ENCODE peak calls at places on chromosomes 16 and 17, in eight cellular contexts. C is NCI-H146, A is body of pancreas, X is right lobe of liver, D is NCI-H2081 treated with DMSO at 0.1 percent for 48 hours, O is anterior cingulate cortex, M is tibial nerve, H is left ventricle myocardium inferior. Z is an unnamed sample.

GRCh38 chr17:57577751-57578607 is 167.1 kb downstream of the CCDC182 start:
- DNase-seq in O (peak; percentile 21), A (peak; percentile 38), H (peak; percentile 35), D (no peak), M (peak; percentile 25), X (no peak), C (no peak), Z (no peak)

GRCh38 chr16:49454426-49455180 is 81.0 kb downstream of the C16orf78 start:
- DNase-seq in H (no peak), M (no peak), O (no peak), X (no peak), D (no peak), A (no peak), C (no peak), Z (no peak)

GRCh38 chr17:80529904-80530292 is 14.7 kb upstream of the RPTOR start:
- DNase-seq in M (no peak), H (no peak), O (no peak), C (no peak), A (no peak), X (no peak), D (no peak), Z (no peak)

GRCh38 chr17:79104898-79105600 is 30.4 kb downstream of the ENGASE start:
- DNase-seq in O (no peak), M (no peak), C (no peak), X (no peak), H (no peak), D (no peak), A (no peak), Z (no peak)

GRCh38 chr16:252366-253337 is 18.0 kb downstream of the FAM234A start:
- DNase-seq in M (no peak), A (no peak), D (no peak), C (no peak), X (no peak), O (no peak), H (no peak), Z (no peak)

GRCh38 chr17:45277992-45278391 is 16.1 kb upstream of the SPATA32 start:
- DNase-seq in X (no peak), M (no peak), O (no peak), A (peak; percentile 68), C (no peak), H (peak; percentile 47), D (no peak), Z (no peak)

GRCh38 chr16:4407543-4408322 is 8.7 kb downstream of the CORO7 start:
- DNase-seq in X (no peak), C (no peak), H (peak; percentile 48), M (no peak), O (no peak), A (peak; percentile 38), D (no peak), Z (no peak)

GRCh38 chr17:77802811-77803220 is 155.7 kb upstream of the TNRC6C start:
- DNase-seq in C (peak; percentile 31), A (peak; percentile 12), X (no peak), O (peak; percentile 48), H (no peak), D (peak; percentile 24), M (no peak), Z (peak; percentile 49)

GRCh38 chr16:85168732-85169256 is 56.5 kb upstream of the CIBAR2 start:
- DNase-seq in X (peak; percentile 79), M (peak; percentile 60), H (peak; percentile 74), A (peak; percentile 47), C (peak; percentile 66), O (no peak), D (no peak), Z (no peak)

GRCh38 chr17:28991779-28992178 is 14.1 kb downstream of the SEZ6 start:
- DNase-seq in M (no peak), A (no peak), H (no peak), D (no peak), C (no peak), O (no peak), X (peak; percentile 91), Z (no peak)

GRCh38 chr16:86909359-86910145 is 331.2 kb downstream of the FOXL1 start:
- DNase-seq in A (no peak), O (no peak), D (no peak), H (no peak), C (no peak), X (no peak), M (no peak), Z (no peak)

GRCh38 chr17:64074704-64075484 is 54.5 kb upstream of the ICAM2 start:
- DNase-seq in C (no peak), H (no peak), X (peak; percentile 75), M (no peak), O (no peak), A (peak; percentile 88), D (no peak), Z (no peak)

GRCh38 chr17:49589556-49589885 is 13.8 kb downstream of the NXPH3 start:
- DNase-seq in A (no peak), C (no peak), H (no peak), D (no peak), O (no peak), X (no peak), M (no peak), Z (no peak)

GRCh38 chr17:3316836-3317235 is 18.7 kb upstream of the OR3A1 start:
- DNase-seq in C (no peak), H (no peak), X (no peak), O (no peak), D (no peak), M (no peak), A (no peak), Z (no peak)

GRCh38 chr17:4895676-4896331 is 3.5 kb upstream of the C17orf107 start:
- DNase-seq in H (no peak), M (no peak), A (no peak), O (no peak), X (peak; percentile 49), D (no peak), C (no peak), Z (no peak)

GRCh38 chr17:77959926-77960521 is 1.5 kb downstream of the TNRC6C start:
- DNase-seq in H (no peak), O (peak; percentile 22), C (peak; percentile 40), A (no peak), M (no peak), D (no peak), X (peak; percentile 39), Z (peak; percentile 37)

GRCh38 chr17:79883202-79883601 is 44.0 kb upstream of the CBX4 start:
- DNase-seq in X (no peak), M (no peak), D (no peak), C (no peak), H (no peak), A (no peak), O (no peak), Z (no peak)

Z was measured in nucleus accumbens.